ENCODE peak calls at places on chromosome 19, in five cellular contexts. One of them, this sample, is unnamed.

GRCh38 chr19:44671400-44671799 is at the start of gene CEACAM19:
- DNase-seq in mucosa of gallbladder: no peak
- DNase-seq in stomach: no peak
- DNase-seq in T-helper 9 cell: no peak
- DNase-seq in activated CD4-positive, alpha-beta memory T cell treated with anti-CD3 and anti-CD28 coated beads, Interleukin-2, amount 10 ng/mL, durations not matched to agents 7 days and 5 days: no peak
- DNase-seq in this sample: no peak

GRCh38 chr19:33098023-33098652 is 17.2 kb downstream of the GPATCH1 start:
- DNase-seq in mucosa of gallbladder: peak; percentile 16
- DNase-seq in stomach: peak; percentile 82
- DNase-seq in T-helper 9 cell: no peak
- DNase-seq in activated CD4-positive, alpha-beta memory T cell treated with anti-CD3 and anti-CD28 coated beads, Interleukin-2, amount 10 ng/mL, durations not matched to agents 7 days and 5 days: no peak
- DNase-seq in this sample: no peak

GRCh38 chr19:18496167-18496979 is 25.5 kb downstream of the ELL start:
- DNase-seq in mucosa of gallbladder: peak; percentile 62
- DNase-seq in stomach: peak; percentile 89
- DNase-seq in T-helper 9 cell: peak; percentile 72
- DNase-seq in activated CD4-positive, alpha-beta memory T cell treated with anti-CD3 and anti-CD28 coated beads, Interleukin-2, amount 10 ng/mL, durations not matched to agents 7 days and 5 days: peak; percentile 75
- DNase-seq in this sample: peak; percentile 32

GRCh38 chr19:6714749-6715555 is 5.5 kb downstream of the C3 start:
- DNase-seq in mucosa of gallbladder: no peak
- DNase-seq in stomach: no peak
- DNase-seq in T-helper 9 cell: no peak
- DNase-seq in activated CD4-positive, alpha-beta memory T cell treated with anti-CD3 and anti-CD28 coated beads, Interleukin-2, amount 10 ng/mL, durations not matched to agents 7 days and 5 days: no peak
- DNase-seq in this sample: no peak

GRCh38 chr19:1045247-1045603 is 5.3 kb downstream of the ABCA7 start:
- DNase-seq in mucosa of gallbladder: no peak
- DNase-seq in stomach: peak; percentile 45
- DNase-seq in T-helper 9 cell: peak; percentile 54
- DNase-seq in activated CD4-positive, alpha-beta memory T cell treated with anti-CD3 and anti-CD28 coated beads, Interleukin-2, amount 10 ng/mL, durations not matched to agents 7 days and 5 days: peak; percentile 77
- DNase-seq in this sample: no peak

GRCh38 chr19:2810141-2811091 is 9.3 kb upstream of the ZNF554 start:
- DNase-seq in mucosa of gallbladder: no peak
- DNase-seq in stomach: no peak
- DNase-seq in T-helper 9 cell: no peak
- DNase-seq in activated CD4-positive, alpha-beta memory T cell treated with anti-CD3 and anti-CD28 coated beads, Interleukin-2, amount 10 ng/mL, durations not matched to agents 7 days and 5 days: no peak
- DNase-seq in this sample: no peak

GRCh38 chr19:42989851-42990250 is 36.4 kb downstream of the PSG11 start:
- DNase-seq in mucosa of gallbladder: no peak
- DNase-seq in stomach: no peak
- DNase-seq in T-helper 9 cell: no peak
- DNase-seq in activated CD4-positive, alpha-beta memory T cell treated with anti-CD3 and anti-CD28 coated beads, Interleukin-2, amount 10 ng/mL, durations not matched to agents 7 days and 5 days: no peak
- DNase-seq in this sample: no peak

GRCh38 chr19:8355631-8356402 is 8.1 kb upstream of the ANGPTL4 start:
- DNase-seq in mucosa of gallbladder: no peak
- DNase-seq in stomach: no peak
- DNase-seq in T-helper 9 cell: no peak
- DNase-seq in activated CD4-positive, alpha-beta memory T cell treated with anti-CD3 and anti-CD28 coated beads, Interleukin-2, amount 10 ng/mL, durations not matched to agents 7 days and 5 days: no peak
- DNase-seq in this sample: peak; percentile 97

GRCh38 chr19:20926796-20927195 is 3.7 kb downstream of the ZNF85 start:
- DNase-seq in mucosa of gallbladder: no peak
- DNase-seq in stomach: no peak
- DNase-seq in T-helper 9 cell: no peak
- DNase-seq in activated CD4-positive, alpha-beta memory T cell treated with anti-CD3 and anti-CD28 coated beads, Interleukin-2, amount 10 ng/mL, durations not matched to agents 7 days and 5 days: no peak
- DNase-seq in this sample: no peak

GRCh38 chr19:50344661-50345318 is 15.6 kb upstream of the KCNC3 start:
- DNase-seq in mucosa of gallbladder: no peak
- DNase-seq in stomach: no peak
- DNase-seq in T-helper 9 cell: no peak
- DNase-seq in activated CD4-positive, alpha-beta memory T cell treated with anti-CD3 and anti-CD28 coated beads, Interleukin-2, amount 10 ng/mL, durations not matched to agents 7 days and 5 days: no peak
- DNase-seq in this sample: no peak

GRCh38 chr19:19615086-19615485 is 3.4 kb downstream of the PBX4 start:
- DNase-seq in mucosa of gallbladder: no peak
- DNase-seq in stomach: no peak
- DNase-seq in T-helper 9 cell: peak; percentile 30
- DNase-seq in activated CD4-positive, alpha-beta memory T cell treated with anti-CD3 and anti-CD28 coated beads, Interleukin-2, amount 10 ng/mL, durations not matched to agents 7 days and 5 days: peak; percentile 64
- DNase-seq in this sample: no peak

GRCh38 chr19:42196011-42197001 is 21.2 kb downstream of the DEDD2 start:
- DNase-seq in mucosa of gallbladder: no peak
- DNase-seq in stomach: no peak
- DNase-seq in T-helper 9 cell: no peak
- DNase-seq in activated CD4-positive, alpha-beta memory T cell treated with anti-CD3 and anti-CD28 coated beads, Interleukin-2, amount 10 ng/mL, durations not matched to agents 7 days and 5 days: no peak
- DNase-seq in this sample: no peak

GRCh38 chr19:3710265-3710812 is 2.2 kb downstream of the TJP3 start:
- DNase-seq in mucosa of gallbladder: peak; percentile 95
- DNase-seq in stomach: peak; percentile 99
- DNase-seq in T-helper 9 cell: no peak
- DNase-seq in activated CD4-positive, alpha-beta memory T cell treated with anti-CD3 and anti-CD28 coated beads, Interleukin-2, amount 10 ng/mL, durations not matched to agents 7 days and 5 days: no peak
- DNase-seq in this sample: peak; percentile 34

GRCh38 chr19:43780706-43781525 is at the start of gene KCNN4:
- DNase-seq in mucosa of gallbladder: no peak
- DNase-seq in stomach: peak; percentile 57
- DNase-seq in T-helper 9 cell: peak; percentile 34
- DNase-seq in activated CD4-positive, alpha-beta memory T cell treated with anti-CD3 and anti-CD28 coated beads, Interleukin-2, amount 10 ng/mL, durations not matched to agents 7 days and 5 days: peak; percentile 84
- DNase-seq in this sample: peak; percentile 63

GRCh38 chr19:7540761-7541480 is 5.4 kb downstream of the PNPLA6 start:
- DNase-seq in mucosa of gallbladder: no peak
- DNase-seq in stomach: no peak
- DNase-seq in T-helper 9 cell: no peak
- DNase-seq in activated CD4-positive, alpha-beta memory T cell treated with anti-CD3 and anti-CD28 coated beads, Interleukin-2, amount 10 ng/mL, durations not matched to agents 7 days and 5 days: no peak
- DNase-seq in this sample: peak; percentile 36

GRCh38 chr19:45692187-45693111 is at the start of gene QPCTL:
- DNase-seq in mucosa of gallbladder: peak; percentile 97
- DNase-seq in stomach: peak; percentile 98
- DNase-seq in T-helper 9 cell: peak; percentile 89
- DNase-seq in activated CD4-positive, alpha-beta memory T cell treated with anti-CD3 and anti-CD28 coated beads, Interleukin-2, amount 10 ng/mL, durations not matched to agents 7 days and 5 days: peak; percentile 98
- DNase-seq in this sample: peak; percentile 100

GRCh38 chr19:39173502-39173991 is 23.2 kb upstream of the NCCRP1 start:
- DNase-seq in mucosa of gallbladder: no peak
- DNase-seq in stomach: no peak
- DNase-seq in T-helper 9 cell: no peak
- DNase-seq in activated CD4-positive, alpha-beta memory T cell treated with anti-CD3 and anti-CD28 coated beads, Interleukin-2, amount 10 ng/mL, durations not matched to agents 7 days and 5 days: no peak
- DNase-seq in this sample: no peak

GRCh38 chr19:3373971-3374368 is 7.6 kb downstream of the NFIC start:
- DNase-seq in mucosa of gallbladder: no peak
- DNase-seq in stomach: no peak
- DNase-seq in T-helper 9 cell: no peak
- DNase-seq in activated CD4-positive, alpha-beta memory T cell treated with anti-CD3 and anti-CD28 coated beads, Interleukin-2, amount 10 ng/mL, durations not matched to agents 7 days and 5 days: no peak
- DNase-seq in this sample: no peak

GRCh38 chr19:46904114-46905060 is 43.6 kb downstream of the ARHGAP35 start:
- DNase-seq in mucosa of gallbladder: no peak
- DNase-seq in stomach: no peak
- DNase-seq in T-helper 9 cell: no peak
- DNase-seq in activated CD4-positive, alpha-beta memory T cell treated with anti-CD3 and anti-CD28 coated beads, Interleukin-2, amount 10 ng/mL, durations not matched to agents 7 days and 5 days: no peak
- DNase-seq in this sample: peak; percentile 58

GRCh38 chr19:33287438-33287837 is 14.9 kb downstream of the CEBPA start:
- DNase-seq in mucosa of gallbladder: no peak
- DNase-seq in stomach: no peak
- DNase-seq in T-helper 9 cell: no peak
- DNase-seq in activated CD4-positive, alpha-beta memory T cell treated with anti-CD3 and anti-CD28 coated beads, Interleukin-2, amount 10 ng/mL, durations not matched to agents 7 days and 5 days: no peak
- DNase-seq in this sample: no peak

GRCh38 chr19:48728882-48729645 is 9.5 kb upstream of the MAMSTR start:
- DNase-seq in mucosa of gallbladder: no peak
- DNase-seq in stomach: no peak
- DNase-seq in T-helper 9 cell: no peak
- DNase-seq in activated CD4-positive, alpha-beta memory T cell treated with anti-CD3 and anti-CD28 coated beads, Interleukin-2, amount 10 ng/mL, durations not matched to agents 7 days and 5 days: no peak
- DNase-seq in this sample: no peak

GRCh38 chr19:17234911-17235617 is 9.0 kb downstream of the OCEL1 start:
- DNase-seq in mucosa of gallbladder: peak; percentile 44
- DNase-seq in stomach: peak; percentile 68
- DNase-seq in T-helper 9 cell: peak; percentile 39
- DNase-seq in activated CD4-positive, alpha-beta memory T cell treated with anti-CD3 and anti-CD28 coated beads, Interleukin-2, amount 10 ng/mL, durations not matched to agents 7 days and 5 days: peak; percentile 79
- DNase-seq in this sample: no peak

GRCh38 chr19:2865334-2866221 is 1.6 kb upstream of the ZNF556 start:
- DNase-seq in mucosa of gallbladder: no peak
- DNase-seq in stomach: no peak
- DNase-seq in T-helper 9 cell: no peak
- DNase-seq in activated CD4-positive, alpha-beta memory T cell treated with anti-CD3 and anti-CD28 coated beads, Interleukin-2, amount 10 ng/mL, durations not matched to agents 7 days and 5 days: no peak
- DNase-seq in this sample: no peak

GRCh38 chr19:1123381-1123780 is 19.6 kb downstream of the GPX4 start:
- DNase-seq in mucosa of gallbladder: no peak
- DNase-seq in stomach: no peak
- DNase-seq in T-helper 9 cell: no peak
- DNase-seq in activated CD4-positive, alpha-beta memory T cell treated with anti-CD3 and anti-CD28 coated beads, Interleukin-2, amount 10 ng/mL, durations not matched to agents 7 days and 5 days: no peak
- DNase-seq in this sample: no peak